ENCODE peak calls at places on chromosomes 4 and X, in six cellular contexts. One of them, this sample, is unnamed.

GRCh38 chr4:103449285-103449684 is 251.1 kb upstream of the CENPE start:
- DNase-seq in activated gamma-delta T cell treated with Interleukin-2 at 50 U/mL for 16 hours: no peak
- DNase-seq in nephron progenitor cell: no peak
- DNase-seq in kidney: no peak
- DNase-seq in CD4-positive, alpha-beta T cell: no peak
- DNase-seq in fibroblast of pulmonary artery: no peak
- DNase-seq in this sample: no peak

GRCh38 chr4:2649604-2650114 is 106.5 kb downstream of the TNIP2 start:
- DNase-seq in activated gamma-delta T cell treated with Interleukin-2 at 50 U/mL for 16 hours: no peak
- DNase-seq in nephron progenitor cell: no peak
- DNase-seq in kidney: no peak
- DNase-seq in CD4-positive, alpha-beta T cell: no peak
- DNase-seq in fibroblast of pulmonary artery: no peak
- DNase-seq in this sample: no peak

GRCh38 chrX:78650906-78651437 is 8.2 kb downstream of the RTL3 start:
- DNase-seq in activated gamma-delta T cell treated with Interleukin-2 at 50 U/mL for 16 hours: no peak
- DNase-seq in nephron progenitor cell: no peak
- DNase-seq in kidney: no peak
- DNase-seq in CD4-positive, alpha-beta T cell: no peak
- DNase-seq in fibroblast of pulmonary artery: peak
- DNase-seq in this sample: peak

GRCh38 chr4:153427363-153428071 is 38.6 kb upstream of the TMEM131L start:
- DNase-seq in activated gamma-delta T cell treated with Interleukin-2 at 50 U/mL for 16 hours: no peak
- DNase-seq in nephron progenitor cell: no peak
- DNase-seq in kidney: no peak
- DNase-seq in CD4-positive, alpha-beta T cell: no peak
- DNase-seq in fibroblast of pulmonary artery: peak
- DNase-seq in this sample: no peak

GRCh38 chr4:21885770-21886169 is 62.8 kb downstream of the KCNIP4 start:
- DNase-seq in activated gamma-delta T cell treated with Interleukin-2 at 50 U/mL for 16 hours: no peak
- DNase-seq in nephron progenitor cell: no peak
- DNase-seq in kidney: no peak
- DNase-seq in CD4-positive, alpha-beta T cell: no peak
- DNase-seq in fibroblast of pulmonary artery: no peak
- DNase-seq in this sample: no peak

GRCh38 chr4:73520821-73521220 is 39.3 kb downstream of the AFM start:
- DNase-seq in activated gamma-delta T cell treated with Interleukin-2 at 50 U/mL for 16 hours: no peak
- DNase-seq in nephron progenitor cell: no peak
- DNase-seq in kidney: no peak
- DNase-seq in CD4-positive, alpha-beta T cell: no peak
- DNase-seq in fibroblast of pulmonary artery: peak
- DNase-seq in this sample: peak

GRCh38 chrX:15471016-15471415 is 22.1 kb downstream of the PIR start:
- DNase-seq in activated gamma-delta T cell treated with Interleukin-2 at 50 U/mL for 16 hours: peak
- DNase-seq in nephron progenitor cell: peak
- DNase-seq in kidney: peak
- DNase-seq in CD4-positive, alpha-beta T cell: peak
- DNase-seq in fibroblast of pulmonary artery: peak
- DNase-seq in this sample: peak

GRCh38 chr4:8606476-8606875 is 13.9 kb downstream of the CPZ start:
- DNase-seq in activated gamma-delta T cell treated with Interleukin-2 at 50 U/mL for 16 hours: no peak
- DNase-seq in nephron progenitor cell: no peak
- DNase-seq in kidney: no peak
- DNase-seq in CD4-positive, alpha-beta T cell: no peak
- DNase-seq in fibroblast of pulmonary artery: no peak
- DNase-seq in this sample: no peak

GRCh38 chrX:148784859-148785655 is 284.6 kb downstream of the AFF2 start:
- DNase-seq in activated gamma-delta T cell treated with Interleukin-2 at 50 U/mL for 16 hours: no peak
- DNase-seq in nephron progenitor cell: no peak
- DNase-seq in kidney: no peak
- DNase-seq in CD4-positive, alpha-beta T cell: no peak
- DNase-seq in fibroblast of pulmonary artery: no peak
- DNase-seq in this sample: no peak

GRCh38 chr4:77199701-77200100 is 42.7 kb downstream of the CCNG2 start:
- DNase-seq in activated gamma-delta T cell treated with Interleukin-2 at 50 U/mL for 16 hours: no peak
- DNase-seq in nephron progenitor cell: no peak
- DNase-seq in kidney: no peak
- DNase-seq in CD4-positive, alpha-beta T cell: no peak
- DNase-seq in fibroblast of pulmonary artery: no peak
- DNase-seq in this sample: no peak

GRCh38 chrX:48715066-48715465 is 18.5 kb downstream of the SUV39H1 start:
- DNase-seq in activated gamma-delta T cell treated with Interleukin-2 at 50 U/mL for 16 hours: no peak
- DNase-seq in nephron progenitor cell: no peak
- DNase-seq in kidney: no peak
- DNase-seq in CD4-positive, alpha-beta T cell: no peak
- DNase-seq in fibroblast of pulmonary artery: peak
- DNase-seq in this sample: no peak

GRCh38 chrX:111098874-111099273 is 2.9 kb downstream of the PAK3 start:
- DNase-seq in activated gamma-delta T cell treated with Interleukin-2 at 50 U/mL for 16 hours: peak
- DNase-seq in nephron progenitor cell: peak
- DNase-seq in kidney: peak
- DNase-seq in CD4-positive, alpha-beta T cell: peak
- DNase-seq in fibroblast of pulmonary artery: peak
- DNase-seq in this sample: no peak

GRCh38 chr4:176789955-176790354 is 2.8 kb downstream of the VEGFC start:
- DNase-seq in activated gamma-delta T cell treated with Interleukin-2 at 50 U/mL for 16 hours: no peak
- DNase-seq in nephron progenitor cell: no peak
- DNase-seq in kidney: no peak
- DNase-seq in CD4-positive, alpha-beta T cell: no peak
- DNase-seq in fibroblast of pulmonary artery: peak
- DNase-seq in this sample: peak

GRCh38 chrX:100649550-100650356 is 5.8 kb downstream of the SRPX2 start:
- DNase-seq in activated gamma-delta T cell treated with Interleukin-2 at 50 U/mL for 16 hours: no peak
- DNase-seq in nephron progenitor cell: peak
- DNase-seq in kidney: peak
- DNase-seq in CD4-positive, alpha-beta T cell: no peak
- DNase-seq in fibroblast of pulmonary artery: peak
- DNase-seq in this sample: peak

GRCh38 chr4:68167166-68167565 is 37.5 kb upstream of the TMPRSS11F start:
- DNase-seq in activated gamma-delta T cell treated with Interleukin-2 at 50 U/mL for 16 hours: no peak
- DNase-seq in nephron progenitor cell: no peak
- DNase-seq in kidney: no peak
- DNase-seq in CD4-positive, alpha-beta T cell: no peak
- DNase-seq in fibroblast of pulmonary artery: no peak
- DNase-seq in this sample: no peak

GRCh38 chr4:148565801-148566200 is 123.6 kb upstream of the NR3C2 start:
- DNase-seq in activated gamma-delta T cell treated with Interleukin-2 at 50 U/mL for 16 hours: no peak
- DNase-seq in nephron progenitor cell: no peak
- DNase-seq in kidney: no peak
- DNase-seq in CD4-positive, alpha-beta T cell: no peak
- DNase-seq in fibroblast of pulmonary artery: no peak
- DNase-seq in this sample: no peak

GRCh38 chrX:42680651-42681050 is 97.3 kb downstream of the PPP1R2C start:
- DNase-seq in activated gamma-delta T cell treated with Interleukin-2 at 50 U/mL for 16 hours: no peak
- DNase-seq in nephron progenitor cell: no peak
- DNase-seq in kidney: no peak
- DNase-seq in CD4-positive, alpha-beta T cell: no peak
- DNase-seq in fibroblast of pulmonary artery: peak
- DNase-seq in this sample: peak

GRCh38 chr4:40414673-40415072 is 79.5 kb downstream of the CHRNA9 start:
- DNase-seq in activated gamma-delta T cell treated with Interleukin-2 at 50 U/mL for 16 hours: no peak
- DNase-seq in nephron progenitor cell: no peak
- DNase-seq in kidney: no peak
- DNase-seq in CD4-positive, alpha-beta T cell: no peak
- DNase-seq in fibroblast of pulmonary artery: no peak
- DNase-seq in this sample: no peak

GRCh38 chrX:40272141-40272540 is 174.4 kb upstream of the BCOR start:
- DNase-seq in activated gamma-delta T cell treated with Interleukin-2 at 50 U/mL for 16 hours: no peak
- DNase-seq in nephron progenitor cell: no peak
- DNase-seq in kidney: no peak
- DNase-seq in CD4-positive, alpha-beta T cell: no peak
- DNase-seq in fibroblast of pulmonary artery: no peak
- DNase-seq in this sample: no peak

GRCh38 chr4:162803378-162803777 is 363.3 kb downstream of the NAF1 start:
- DNase-seq in activated gamma-delta T cell treated with Interleukin-2 at 50 U/mL for 16 hours: no peak
- DNase-seq in nephron progenitor cell: no peak
- DNase-seq in kidney: no peak
- DNase-seq in CD4-positive, alpha-beta T cell: no peak
- DNase-seq in fibroblast of pulmonary artery: no peak
- DNase-seq in this sample: no peak

GRCh38 chr4:80215449-80216052 is 18.2 kb downstream of the PRDM8 start:
- DNase-seq in activated gamma-delta T cell treated with Interleukin-2 at 50 U/mL for 16 hours: no peak
- DNase-seq in nephron progenitor cell: no peak
- DNase-seq in kidney: no peak
- DNase-seq in CD4-positive, alpha-beta T cell: no peak
- DNase-seq in fibroblast of pulmonary artery: peak
- DNase-seq in this sample: peak

GRCh38 chr4:95129708-95130343 is 372.1 kb downstream of the BMPR1B start:
- DNase-seq in activated gamma-delta T cell treated with Interleukin-2 at 50 U/mL for 16 hours: no peak
- DNase-seq in nephron progenitor cell: no peak
- DNase-seq in kidney: no peak
- DNase-seq in CD4-positive, alpha-beta T cell: no peak
- DNase-seq in fibroblast of pulmonary artery: peak
- DNase-seq in this sample: peak

GRCh38 chrX:19245711-19246269 is 97.9 kb upstream of the PDHA1 start:
- DNase-seq in activated gamma-delta T cell treated with Interleukin-2 at 50 U/mL for 16 hours: no peak
- DNase-seq in nephron progenitor cell: no peak
- DNase-seq in kidney: no peak
- DNase-seq in CD4-positive, alpha-beta T cell: no peak
- DNase-seq in fibroblast of pulmonary artery: no peak
- DNase-seq in this sample: no peak

GRCh38 chrX:114611018-114611619 is 27.2 kb downstream of the HTR2C start:
- DNase-seq in activated gamma-delta T cell treated with Interleukin-2 at 50 U/mL for 16 hours: peak
- DNase-seq in nephron progenitor cell: peak
- DNase-seq in kidney: no peak
- DNase-seq in CD4-positive, alpha-beta T cell: no peak
- DNase-seq in fibroblast of pulmonary artery: peak
- DNase-seq in this sample: peak

GRCh38 chr4:33625762-33626161 is 2618.6 kb downstream of the ARAP2 start:
- DNase-seq in activated gamma-delta T cell treated with Interleukin-2 at 50 U/mL for 16 hours: no peak
- DNase-seq in nephron progenitor cell: no peak
- DNase-seq in kidney: no peak
- DNase-seq in CD4-positive, alpha-beta T cell: no peak
- DNase-seq in fibroblast of pulmonary artery: peak
- DNase-seq in this sample: no peak

GRCh38 chr4:6271701-6272465 is 2.2 kb downstream of the WFS1 start:
- DNase-seq in activated gamma-delta T cell treated with Interleukin-2 at 50 U/mL for 16 hours: no peak
- DNase-seq in nephron progenitor cell: no peak
- DNase-seq in kidney: peak
- DNase-seq in CD4-positive, alpha-beta T cell: no peak
- DNase-seq in fibroblast of pulmonary artery: no peak
- DNase-seq in this sample: no peak

GRCh38 chr4:116702949-116703348 is 382.4 kb downstream of the TRAM1L1 start:
- DNase-seq in activated gamma-delta T cell treated with Interleukin-2 at 50 U/mL for 16 hours: no peak
- DNase-seq in nephron progenitor cell: no peak
- DNase-seq in kidney: no peak
- DNase-seq in CD4-positive, alpha-beta T cell: no peak
- DNase-seq in fibroblast of pulmonary artery: no peak
- DNase-seq in this sample: peak

GRCh38 chr4:24930136-24930535 is 17.3 kb upstream of the CCDC149 start:
- DNase-seq in activated gamma-delta T cell treated with Interleukin-2 at 50 U/mL for 16 hours: no peak
- DNase-seq in nephron progenitor cell: no peak
- DNase-seq in kidney: no peak
- DNase-seq in CD4-positive, alpha-beta T cell: no peak
- DNase-seq in fibroblast of pulmonary artery: peak
- DNase-seq in this sample: no peak

GRCh38 chr4:181150173-181150572 is 1093.0 kb upstream of the TENM3 start:
- DNase-seq in activated gamma-delta T cell treated with Interleukin-2 at 50 U/mL for 16 hours: no peak
- DNase-seq in nephron progenitor cell: no peak
- DNase-seq in kidney: no peak
- DNase-seq in CD4-positive, alpha-beta T cell: no peak
- DNase-seq in fibroblast of pulmonary artery: no peak
- DNase-seq in this sample: no peak

GRCh38 chrX:97399400-97399799 is 515.7 kb downstream of the RPA4 start:
- DNase-seq in activated gamma-delta T cell treated with Interleukin-2 at 50 U/mL for 16 hours: no peak
- DNase-seq in nephron progenitor cell: no peak
- DNase-seq in kidney: no peak
- DNase-seq in CD4-positive, alpha-beta T cell: no peak
- DNase-seq in fibroblast of pulmonary artery: peak
- DNase-seq in this sample: peak